ENCODE peak calls at places on chromosomes 2 and 18, in four cellular contexts. Z, X, N and M are unnamed samples.
A peak's percentile ranks its signal among the peaks of the same experiment; 100 is the strongest.

GRCh38 chr2:43218221-43218549 is 8.2 kb downstream of the ZFP36L2 start:
- DNase-seq in N (no peak), X (no peak), Z (no peak), M (no peak)

GRCh38 chr2:126775300-126775985 is 119.5 kb downstream of the GYPC start:
- DNase-seq in X (no peak), N (no peak), Z (no peak), M (no peak)

GRCh38 chr2:195489101-195489500 is 167.9 kb upstream of the SLC39A10 start:
- DNase-seq in X (no peak), N (no peak), Z (no peak), M (no peak)

GRCh38 chr2:204325468-204325867 is 219.8 kb upstream of the PARD3B start:
- DNase-seq in X (no peak), N (peak; percentile 87), Z (no peak), M (peak; percentile 64)

GRCh38 chr18:34248727-34249126 is 24.0 kb upstream of the NOL4 start:
- DNase-seq in N (no peak), Z (no peak), X (no peak), M (no peak)

GRCh38 chr18:36128907-36129299 is 237 bp downstream of the SLC39A6 start:
- DNase-seq in N (no peak), Z (no peak), X (no peak), M (no peak)

GRCh38 chr18:3790702-3791101 is 340.7 kb downstream of the TGIF1 start:
- DNase-seq in N (no peak), X (no peak), Z (no peak), M (no peak)

GRCh38 chr2:179129574-179130238 is 79.8 kb upstream of the CCDC141 start:
- DNase-seq in Z (no peak), X (no peak), N (peak; percentile 56), M (peak; percentile 22)

GRCh38 chr18:72544092-72544886 is at the start of gene CBLN2:
- DNase-seq in N (peak; percentile 75), X (no peak), Z (no peak), M (peak; percentile 58)

GRCh38 chr2:44273596-44273995 is 1.7 kb upstream of the SLC3A1 start:
- DNase-seq in N (no peak), X (no peak), Z (no peak), M (no peak)

GRCh38 chr2:648476-649424 is 28.5 kb downstream of the TMEM18 start:
- DNase-seq in Z (no peak), X (no peak), N (no peak), M (no peak)

GRCh38 chr18:77866309-77866708 is 616.7 kb downstream of the GALR1 start:
- DNase-seq in N (no peak), Z (no peak), X (no peak), M (no peak)

GRCh38 chr2:70569559-70569958 is 15.9 kb upstream of the TGFA start:
- DNase-seq in N (no peak), X (no peak), Z (no peak), M (no peak)

GRCh38 chr2:95149397-95149984 is 10.2 kb downstream of the ZNF514 start:
- DNase-seq in N (no peak), Z (no peak), X (no peak), M (no peak)

GRCh38 chr18:8520266-8520665 is 89.0 kb upstream of the RAB12 start:
- DNase-seq in N (no peak), X (no peak), Z (no peak), M (no peak)

GRCh38 chr18:8522756-8523155 is 86.5 kb upstream of the RAB12 start:
- DNase-seq in X (no peak), N (no peak), Z (no peak), M (no peak)

GRCh38 chr18:8529609-8530008 is 79.6 kb upstream of the RAB12 start:
- DNase-seq in Z (no peak), N (no peak), X (no peak), M (no peak)

GRCh38 chr18:8526316-8526715 is 82.9 kb upstream of the RAB12 start:
- DNase-seq in X (no peak), N (no peak), Z (no peak), M (no peak)

DNA sequence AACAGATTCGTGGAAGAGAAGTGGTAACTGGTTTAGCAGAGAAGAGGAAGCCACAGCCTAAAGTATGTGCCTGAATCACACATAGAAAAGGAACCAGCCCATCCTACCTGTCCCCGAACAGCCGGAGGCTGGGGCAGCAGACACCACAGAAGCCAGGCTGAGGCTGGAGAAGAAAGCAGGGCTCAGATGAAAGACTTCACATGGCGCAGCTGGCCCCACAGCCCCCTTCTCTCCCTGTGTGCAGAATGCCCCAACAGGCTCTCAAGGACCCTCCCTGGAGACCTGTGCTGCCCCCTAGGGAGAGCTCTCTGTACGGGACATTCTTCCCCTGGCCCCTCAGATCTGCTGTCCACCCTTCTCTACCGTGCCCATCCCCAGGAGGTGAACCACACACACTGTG is 83.5 kb upstream of the RAB12 start:
- DNase-seq in X (no peak), N (no peak), Z (no peak), M (peak; percentile 21)
- TF ChIP-seq CTCF in X (peak; percentile 22), N (peak; percentile 50), Z (no peak), M (no peak)

DNA sequence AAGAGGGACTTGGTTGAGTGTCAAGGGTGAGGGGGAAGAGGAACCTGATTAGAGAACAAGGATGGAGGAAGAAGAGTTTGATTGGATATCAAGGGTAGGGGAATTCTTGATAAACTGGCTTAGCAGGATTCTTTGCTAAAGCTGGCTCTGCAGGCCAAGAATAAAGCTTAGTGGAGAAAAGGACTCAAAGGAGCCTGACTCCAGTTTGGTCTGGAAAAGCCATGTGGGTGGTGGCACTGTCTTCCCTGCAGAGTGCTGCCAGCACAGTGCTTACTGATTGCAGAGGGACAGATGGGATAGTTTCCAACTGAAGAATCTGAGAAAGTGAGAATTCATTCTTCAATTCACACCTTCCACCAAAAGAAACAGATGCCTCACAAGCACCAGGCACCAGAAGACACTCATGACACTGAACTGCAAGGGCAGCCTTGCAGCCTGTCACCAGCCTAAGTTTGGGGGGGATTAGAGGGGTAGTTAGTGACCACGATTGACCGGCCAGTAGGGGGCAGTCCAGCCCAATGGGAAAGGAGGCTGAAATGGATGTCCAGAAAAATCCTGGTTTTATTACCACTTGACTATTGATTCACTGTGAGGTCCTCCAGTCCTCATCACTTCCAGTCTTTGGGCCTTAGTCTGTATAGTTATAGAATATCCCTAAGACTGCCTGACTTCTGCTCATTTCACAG is 334.5 kb downstream of the SMAD2 start:
- DNase-seq in Z (no peak), X (no peak), N (peak; percentile 9), M (peak; percentile 42)
- TF ChIP-seq CTCF in Z (no peak), X (peak; percentile 34), N (peak; percentile 29), M (peak; percentile 59)

GRCh38 chr2:11578081-11578948 is 44.5 kb downstream of the GREB1 start:
- DNase-seq in X (peak; percentile 12), N (no peak), Z (peak; percentile 35), M (no peak)

GRCh38 chr2:11578986-11579774 is 45.3 kb downstream of the GREB1 start:
- DNase-seq in X (peak; percentile 23), N (no peak), Z (peak; percentile 33), M (no peak)

GRCh38 chr2:11579867-11580659 is 46.2 kb downstream of the GREB1 start:
- DNase-seq in N (no peak), X (peak; percentile 5), Z (no peak), M (no peak)

GRCh38 chr2:11576398-11576797 is 42.6 kb downstream of the GREB1 start:
- DNase-seq in Z (peak; percentile 32), X (no peak), N (no peak), M (no peak)

DNA sequence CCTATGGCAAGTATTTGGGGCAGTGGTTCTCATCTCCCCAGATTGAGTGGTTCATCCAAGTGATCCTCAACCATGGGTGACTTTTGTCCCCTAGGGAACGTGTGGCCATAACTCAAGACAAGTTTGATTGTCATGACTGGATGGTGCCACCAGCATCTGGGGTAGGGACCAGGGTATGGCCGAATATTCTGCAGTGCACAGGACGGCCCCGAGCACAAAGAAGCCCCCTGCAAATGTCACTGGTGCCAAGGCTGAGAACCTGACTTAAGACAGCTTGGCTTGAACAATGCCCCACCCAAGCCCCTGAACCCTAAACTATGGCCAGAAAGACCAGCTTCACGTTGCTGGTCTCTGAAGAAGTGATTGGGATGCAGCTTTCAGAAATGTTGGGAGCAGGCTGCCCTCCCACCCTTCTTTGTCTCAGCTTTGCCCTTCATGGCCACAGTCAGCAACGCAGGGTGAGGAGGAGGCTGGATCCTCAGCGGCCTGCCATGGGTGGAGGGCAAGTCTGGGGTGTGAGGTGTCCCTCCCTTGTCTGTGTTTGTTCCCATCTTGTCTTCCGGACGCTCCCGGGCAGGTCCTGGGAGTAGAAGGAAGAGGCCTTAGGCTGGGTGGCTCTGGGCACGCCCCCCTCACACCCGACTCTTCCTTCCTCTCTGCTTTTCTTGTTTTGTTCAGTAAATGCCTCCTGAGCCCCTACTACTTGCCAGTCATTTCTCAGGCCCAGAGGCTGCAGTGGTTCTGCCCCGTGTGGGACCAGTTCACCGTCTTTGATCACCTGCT is 43.4 kb downstream of the GREB1 start:
- DNase-seq in X (peak; percentile 3), Z (peak; percentile 46), N (no peak), M (no peak)
- TF ChIP-seq CTCF in X (no peak), Z (no peak), N (no peak), M (no peak)

GRCh38 chr2:238308177-238308576 is 12.1 kb upstream of the TRAF3IP1 start:
- DNase-seq in X (no peak), Z (no peak), N (no peak), M (no peak)
- TF ChIP-seq CTCF in X (peak; percentile 20), Z (peak; percentile 54), N (peak; percentile 50), M (no peak)

GRCh38 chr2:74199275-74199701 is 873 bp downstream of the MTHFD2 start:
- DNase-seq in N (no peak), X (no peak), Z (no peak), M (peak; percentile 24)
- TF ChIP-seq CTCF in N (no peak), X (peak; percentile 52), Z (no peak), M (peak; percentile 5)

GRCh38 chr2:164498841-164499240 is 122.4 kb downstream of the GRB14 start:
- DNase-seq in N (no peak), Z (no peak), X (no peak), M (no peak)

DNA sequence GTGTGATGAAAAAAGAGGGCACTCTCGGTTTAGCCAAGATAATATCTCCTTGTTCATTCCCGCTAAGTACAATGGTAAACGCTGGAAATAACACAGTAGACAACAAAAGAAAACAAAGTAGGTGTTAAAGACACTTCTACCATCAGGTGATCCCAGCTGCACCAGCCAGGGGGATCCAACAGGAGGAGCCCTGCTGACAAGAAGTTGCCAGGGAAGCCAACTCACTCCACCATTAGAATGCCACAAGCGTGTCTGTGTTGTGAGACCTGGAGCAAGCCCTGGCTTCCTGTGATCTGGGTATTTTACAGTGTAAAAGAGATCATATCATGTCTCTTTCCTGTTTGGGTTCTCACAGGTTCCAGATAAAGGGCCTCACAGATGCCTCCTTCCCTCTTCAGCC is 117.0 kb downstream of the GRB14 start:
- DNase-seq in Z (no peak), N (peak; percentile 62), X (no peak), M (no peak)
- TF ChIP-seq CTCF in Z (no peak), N (peak; percentile 72), X (no peak), M (no peak)

GRCh38 chr18:56715121-56715520 is 64.0 kb downstream of the WDR7 start:
- DNase-seq in X (no peak), N (no peak), Z (no peak), M (no peak)

GRCh38 chr18:56712761-56713160 is 61.6 kb downstream of the WDR7 start:
- DNase-seq in N (no peak), X (no peak), Z (no peak), M (no peak)

GRCh38 chr18:56711706-56712445 is 60.7 kb downstream of the WDR7 start:
- DNase-seq in N (no peak), Z (no peak), X (no peak), M (no peak)

DNA sequence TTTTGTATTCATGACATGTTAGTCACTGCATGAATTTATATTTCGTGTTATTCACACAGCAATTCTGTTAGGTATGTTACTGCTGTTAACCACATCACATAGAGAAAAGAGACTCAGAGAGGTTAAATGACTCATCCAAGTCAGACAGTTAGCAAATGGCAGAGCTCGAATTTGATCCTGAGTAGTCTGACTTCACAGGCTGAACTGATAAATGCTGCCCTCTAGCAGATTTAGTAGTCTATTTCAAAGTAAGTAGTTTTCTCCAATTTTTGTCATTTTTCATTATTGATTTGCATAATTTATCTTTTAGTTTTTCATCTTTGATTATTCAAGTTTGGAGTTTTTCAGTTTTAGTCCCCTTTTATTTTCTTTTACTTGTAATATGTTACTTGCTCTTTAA is 58.3 kb downstream of the WDR7 start:
- DNase-seq in Z (no peak), N (peak; percentile 87), X (no peak), M (peak; percentile 45)
- TF ChIP-seq CTCF in Z (no peak), N (peak; percentile 67), X (peak; percentile 11), M (peak; percentile 58)